ENCODE peak calls at places on chromosomes 12 and 14, in ten cellular contexts. O, C, Q, H, L, A, J, R, E and Z are unnamed samples.

GRCh38 chr12:39743655-39744054 is 124.1 kb upstream of the ABCD2 start:
- DNase-seq in H (no peak), J (no peak), C (no peak), L (no peak), O (no peak), E (no peak), Q (no peak), R (no peak), A (no peak), Z (no peak)

GRCh38 chr14:103121161-103121845 is 2.0 kb upstream of the TNFAIP2 start:
- DNase-seq in L (peak), J (no peak), R (no peak), E (peak), O (peak), Q (no peak), H (peak), C (peak), A (no peak), Z (no peak)

GRCh38 chr14:59213368-59214315 is 25.2 kb downstream of the DAAM1 start:
- DNase-seq in H (peak), O (no peak), A (peak), E (no peak), C (no peak), J (no peak), R (peak), Q (no peak), L (no peak), Z (no peak)

GRCh38 chr14:38721822-38722431 is 381.1 kb downstream of the SEC23A start:
- DNase-seq in A (peak), C (no peak), J (no peak), L (peak), H (peak), R (peak), E (peak), Q (peak), O (peak), Z (peak)

GRCh38 chr12:12726543-12727093 is 9.4 kb downstream of the CDKN1B start:
- DNase-seq in A (peak), E (peak), O (no peak), J (no peak), L (no peak), H (peak), R (peak), Q (no peak), C (no peak), Z (no peak)

GRCh38 chr12:109762071-109762672 is 48.5 kb downstream of the FAM222A start:
- DNase-seq in H (no peak), L (no peak), J (no peak), Q (no peak), E (peak), C (peak), O (peak), A (no peak), R (no peak), Z (no peak)

GRCh38 chr12:51441583-51441982 is 17.0 kb downstream of the SLC4A8 start:
- DNase-seq in L (no peak), O (no peak), R (peak), J (no peak), E (no peak), A (peak), H (peak), C (no peak), Q (no peak), Z (no peak)

GRCh38 chr14:74491952-74492351 is 1.2 kb downstream of the NPC2 start:
- DNase-seq in C (no peak), A (peak), E (peak), R (peak), O (no peak), H (peak), Q (no peak), J (no peak), L (no peak), Z (no peak)

GRCh38 chr14:106657460-106657859 is 1131.1 kb downstream of the TMEM121 start:
- DNase-seq in A (no peak), E (no peak), O (no peak), R (no peak), C (no peak), L (peak), Q (no peak), J (no peak), H (no peak), Z (no peak)

DNA sequence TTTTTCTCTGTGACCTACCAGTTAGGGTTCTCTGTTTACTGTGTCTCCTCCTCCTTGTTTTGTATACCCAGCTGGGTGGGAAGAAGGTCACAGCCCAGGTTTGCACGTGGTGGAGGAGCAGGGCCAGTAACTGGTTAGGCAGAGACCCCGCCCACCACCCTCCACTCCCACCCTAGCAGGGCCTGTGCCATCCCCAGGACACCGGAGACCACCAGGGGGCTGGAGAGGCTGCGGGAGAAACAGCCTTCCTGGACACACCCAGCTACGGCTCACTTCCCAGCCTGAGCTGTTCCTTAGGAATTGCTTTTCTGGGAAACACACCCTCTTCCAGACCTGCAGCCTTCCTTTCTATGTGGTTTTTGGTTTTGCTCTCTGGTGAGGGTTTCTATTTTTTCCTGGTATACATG is 21.1 kb downstream of the BDKRB2 start:
- DNase-seq in L (peak), Q (peak), C (no peak), O (no peak), J (peak), E (peak), A (peak), H (no peak), R (peak), Z (peak)
- TF ChIP-seq CTCF in L (no peak), Q (peak), C (no peak), O (no peak), J (peak), E (peak), A (peak), H (no peak), R (peak), Z (peak)

GRCh38 chr12:57549909-57550627 is at the start of gene KIF5A:
- DNase-seq in E (peak), J (no peak), O (no peak), R (peak), C (no peak), L (peak), H (no peak), Q (peak), A (no peak), Z (peak)
- TF ChIP-seq CTCF in E (peak), J (no peak), O (no peak), R (no peak), C (no peak), L (no peak), H (no peak), Q (no peak), A (no peak), Z (no peak)

DNA sequence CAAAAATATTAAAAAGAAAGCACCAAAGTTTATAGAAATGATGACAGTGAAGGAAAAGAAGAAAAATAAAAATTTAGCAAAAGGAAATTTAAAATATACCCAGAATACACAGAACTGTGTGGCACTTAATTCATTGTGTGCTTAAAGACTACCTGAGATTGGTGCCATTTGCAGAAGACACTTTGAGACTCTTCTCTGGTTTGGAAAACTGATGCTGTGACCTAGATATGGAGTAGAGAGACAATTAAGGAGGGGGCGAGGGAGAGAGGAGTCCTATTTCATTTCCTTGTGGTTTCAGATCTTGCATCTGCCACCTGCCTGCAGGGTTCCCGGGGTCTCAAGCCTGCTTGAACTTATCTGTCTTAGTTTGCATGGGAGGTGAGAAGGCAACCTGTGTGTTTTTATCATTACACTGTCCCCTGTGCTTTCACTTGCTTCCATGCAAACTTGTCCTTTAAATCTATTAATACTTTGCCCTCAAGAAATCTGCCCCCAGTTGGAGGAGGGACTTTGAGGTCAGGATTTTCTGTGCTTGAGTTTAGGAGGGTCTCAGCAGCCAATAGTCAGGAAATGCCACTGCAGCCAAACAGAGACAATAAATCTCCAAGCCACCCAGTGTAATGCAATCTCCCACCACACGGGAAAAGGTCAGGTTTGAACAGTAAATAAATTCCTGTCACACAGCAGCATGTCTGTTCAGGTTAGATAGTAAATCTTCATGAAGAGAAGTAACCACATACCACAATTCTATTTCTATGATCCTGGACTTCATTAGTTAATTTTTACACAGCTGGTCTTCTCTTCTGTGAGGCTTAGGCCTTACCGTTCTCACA is 119.4 kb downstream of the CAND1 start:
- DNase-seq in R (no peak), A (no peak), C (no peak), J (no peak), L (no peak), O (no peak), H (no peak), E (peak), Q (no peak), Z (peak)
- TF ChIP-seq CTCF in R (no peak), A (no peak), C (no peak), J (no peak), L (no peak), O (no peak), H (peak), E (peak), Q (peak), Z (peak)

GRCh38 chr12:34186492-34186891 is 164.2 kb downstream of the ALG10 start:
- DNase-seq in H (no peak), O (no peak), E (no peak), A (no peak), L (no peak), Q (no peak), R (no peak), J (no peak), C (no peak), Z (no peak)
- TF ChIP-seq CTCF in H (no peak), O (no peak), E (no peak), A (no peak), L (no peak), Q (no peak), R (no peak), J (no peak), C (no peak), Z (no peak)

GRCh38 chr12:4908694-4909396 is 860 bp upstream of the KCNA1 start:
- DNase-seq in H (no peak), J (no peak), C (no peak), A (no peak), R (peak), O (no peak), E (peak), Q (peak), L (no peak), Z (peak)
- TF ChIP-seq CTCF in H (no peak), J (no peak), C (no peak), A (no peak), R (no peak), O (no peak), E (peak), Q (peak), L (no peak), Z (peak)

GRCh38 chr12:66117242-66117641 is 13.3 kb downstream of the LLPH start:
- DNase-seq in Q (no peak), C (no peak), O (no peak), A (no peak), L (no peak), R (no peak), H (no peak), J (no peak), E (no peak), Z (no peak)

GRCh38 chr12:66119229-66119869 is 11.2 kb downstream of the LLPH start:
- DNase-seq in O (no peak), C (no peak), H (peak), R (no peak), E (no peak), L (no peak), Q (no peak), J (no peak), A (peak), Z (no peak)

GRCh38 chr12:66118240-66118891 is 12.2 kb downstream of the LLPH start:
- DNase-seq in L (no peak), R (peak), E (no peak), Q (no peak), J (no peak), O (no peak), A (peak), C (no peak), H (peak), Z (no peak)

GRCh38 chr12:66119870-66120241 is 10.7 kb downstream of the LLPH start:
- DNase-seq in R (no peak), Q (no peak), A (no peak), L (no peak), E (no peak), J (no peak), O (no peak), C (no peak), H (no peak), Z (no peak)

DNA sequence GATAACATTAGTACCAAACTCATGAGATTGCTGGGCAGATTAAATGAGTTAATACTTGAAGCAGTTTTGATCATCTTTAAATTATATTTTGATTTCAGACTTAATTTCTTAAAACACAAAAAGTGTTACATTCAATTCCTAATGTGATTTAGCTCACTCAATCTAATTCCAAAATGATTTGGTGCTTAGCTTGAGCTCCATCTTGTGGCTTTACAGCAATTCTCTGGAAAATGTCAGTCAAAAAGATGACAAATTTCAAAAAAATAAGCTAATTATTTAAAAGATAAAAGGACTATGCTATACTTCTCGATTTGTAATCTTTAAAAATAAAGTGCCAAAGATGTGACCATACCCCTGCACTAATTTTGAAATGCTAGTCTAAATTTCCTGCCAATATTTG is 10.1 kb downstream of the LLPH start:
- DNase-seq in J (no peak), L (no peak), C (no peak), H (no peak), A (no peak), R (no peak), Q (no peak), O (no peak), E (no peak), Z (no peak)
- TF ChIP-seq CTCF in J (peak), L (no peak), C (no peak), H (no peak), A (peak), R (no peak), Q (no peak), O (no peak), E (peak), Z (no peak)